ENCODE peak calls at places on chromosomes 5 and 9, in five cellular contexts. X is mesendoderm, V is spleen, J is gastrocnemius medialis, U is GM12878. G is an unnamed sample. For H3K4me1, the result is how much of the 10 kb centered on the place peaks cover.

GRCh38 chr9:126956929-126957686 is 42.5 kb downstream of the RALGPS1 start:
- DNase-seq in J (peak), V (no peak), U (no peak), X (peak), G (no peak)

GRCh38 chr9:137293482-137294090 is 8.5 kb downstream of the NRARP start:
- DNase-seq in U (no peak), J (no peak), X (no peak), V (no peak), G (no peak)

GRCh38 chr9:8315211-8315610 is 515.6 kb upstream of the DMAC1 start:
- DNase-seq in J (no peak), X (no peak), U (no peak), V (no peak), G (no peak)

GRCh38 chr5:166093312-166093711 is 2198.1 kb upstream of the WWC1 start:
- DNase-seq in V (no peak), U (no peak), J (no peak), X (no peak), G (no peak)

GRCh38 chr5:68114641-68115040 is 100.9 kb upstream of the PIK3R1 start:
- DNase-seq in U (no peak), V (no peak), J (no peak), X (no peak), G (no peak)

GRCh38 chr5:66143473-66144073 is 527 bp upstream of the SREK1 start:
- DNase-seq in U (no peak), V (no peak), J (peak), X (peak), G (no peak)

GRCh38 chr9:70097187-70097586 is 53.5 kb downstream of the MAMDC2 start:
- DNase-seq in V (no peak), X (no peak), J (no peak), U (no peak), G (no peak)

GRCh38 chr9:135890896-135891631 is 16.3 kb downstream of the CAMSAP1 start:
- DNase-seq in J (no peak), V (no peak), U (no peak), X (no peak), G (no peak)

GRCh38 chr5:124583469-124584350 is 162.7 kb downstream of the ZNF608 start:
- DNase-seq in X (no peak), V (no peak), J (no peak), U (peak), G (no peak)

GRCh38 chr5:64384761-64385160 is 121.1 kb upstream of the RGS7BP start:
- DNase-seq in J (no peak), V (no peak), U (no peak), X (peak), G (no peak)

GRCh38 chr5:38467353-38468040 is 88.9 kb downstream of the LIFR start:
- DNase-seq in X (no peak), J (peak), U (no peak), V (no peak), G (peak)

GRCh38 chr5:175687231-175687701 is 29.4 kb downstream of the HRH2 start:
- DNase-seq in J (no peak), U (no peak), X (no peak), V (peak), G (peak)

GRCh38 chr9:129612815-129613519 is 7.9 kb downstream of the C9orf50 start:
- DNase-seq in U (no peak), X (no peak), J (no peak), V (peak), G (no peak)

GRCh38 chr9:127177221-127177620 is 54.8 kb upstream of the ANGPTL2 start:
- DNase-seq in X (no peak), U (no peak), J (no peak), V (peak), G (no peak)

GRCh38 chr5:37043693-37044092 is 167.1 kb downstream of the NIPBL start:
- DNase-seq in X (peak), U (no peak), J (no peak), V (no peak), G (no peak)

GRCh38 chr9:124006448-124007156 is 5.0 kb upstream of the LHX2 start:
- DNase-seq in U (no peak), V (no peak), X (peak), J (no peak), G (no peak)

GRCh38 chr9:81588148-81588874 is 101.0 kb downstream of the TLE1 start:
- DNase-seq in V (no peak), X (no peak), J (no peak), U (no peak), G (no peak)

GRCh38 chr5:34538026-34538672 is 118.0 kb upstream of the RAI14 start:
- DNase-seq in J (no peak), U (no peak), V (no peak), X (peak), G (no peak)

GRCh38 chr5:163766936-163767670 is 261.7 kb downstream of the MAT2B start:
- DNase-seq in X (no peak), U (no peak), V (no peak), J (no peak), G (no peak)

GRCh38 chr5:141844414-141845097 is 33.7 kb downstream of the PCDH1 start:
- DNase-seq in U (no peak), X (no peak), V (no peak), J (no peak), G (no peak)

GRCh38 chr9:84513473-84513872 is 156.1 kb upstream of the NTRK2 start:
- DNase-seq in J (no peak), X (no peak), U (no peak), V (no peak), G (no peak)

GRCh38 chr5:80125022-80125961 is 90.1 kb downstream of the THBS4 start:
- DNase-seq in V (no peak), X (no peak), J (no peak), U (peak), G (no peak)

GRCh38 chr5:176862330-176862995 is 36.7 kb downstream of the HK3 start:
- DNase-seq in U (no peak), X (no peak), V (no peak), J (no peak), G (no peak)

GRCh38 chr9:92501671-92502393 is 19.5 kb upstream of the ASPN start:
- DNase-seq in X (peak), V (no peak), U (no peak), J (peak), G (no peak)

GRCh38 chr9:28648723-28649122 is 1075.4 kb upstream of the C9orf72 start:
- DNase-seq in J (no peak), U (no peak), V (no peak), X (peak), G (no peak)

GRCh38 chr9:91234523-91234922 is 127.2 kb downstream of the AUH start:
- DNase-seq in J (no peak), V (no peak), U (no peak), X (no peak), G (no peak)

GRCh38 chr9:95343725-95344287 is 26.3 kb upstream of the FANCC start:
- DNase-seq in U (no peak), X (no peak), V (no peak), J (no peak), G (no peak)

GRCh38 chr5:14587143-14587542 is 5.6 kb downstream of the OTULINL start:
- DNase-seq in V (peak), J (peak), U (no peak), X (no peak), G (peak)

GRCh38 chr5:73480500-73480899 is 17.7 kb upstream of the BTF3 start:
- DNase-seq in X (no peak), U (no peak), V (no peak), J (no peak), G (no peak)

GRCh38 chr9:4298255-4299005 is 1.4 kb downstream of the GLIS3 start:
- DNase-seq in V (no peak), J (peak), X (peak), U (no peak), G (peak)

GRCh38 chr9:92668746-92669526 is 995 bp downstream of the IPPK start:
- DNase-seq in U (no peak), J (no peak), V (peak), X (peak), G (peak)

GRCh38 chr5:179355976-179356968 is 11.0 kb upstream of the ADAMTS2 start:
- DNase-seq in V (no peak), J (no peak), U (no peak), X (no peak), G (no peak)

GRCh38 chr5:53151713-53152458 is 42.3 kb upstream of the MOCS2 start:
- DNase-seq in X (peak), V (no peak), J (no peak), U (no peak), G (no peak)

GRCh38 chr5:67547682-67548081 is 351.1 kb upstream of the CD180 start:
- DNase-seq in V (no peak), J (no peak), X (no peak), U (no peak), G (no peak)

GRCh38 chr9:127557466-127557869 is 54.6 kb upstream of the STXBP1 start:
- DNase-seq in X (peak), U (no peak), J (no peak), V (no peak), G (peak)

GRCh38 chr5:442335-443238 is at the start of gene EXOC3:
- DNase-seq in V (peak), X (peak), U (no peak), J (peak), G (peak)

GRCh38 chr5:126854526-126855110 is 77.7 kb downstream of the LMNB1 start:
- DNase-seq in X (no peak), U (no peak), J (no peak), V (no peak), G (no peak)

DNA sequence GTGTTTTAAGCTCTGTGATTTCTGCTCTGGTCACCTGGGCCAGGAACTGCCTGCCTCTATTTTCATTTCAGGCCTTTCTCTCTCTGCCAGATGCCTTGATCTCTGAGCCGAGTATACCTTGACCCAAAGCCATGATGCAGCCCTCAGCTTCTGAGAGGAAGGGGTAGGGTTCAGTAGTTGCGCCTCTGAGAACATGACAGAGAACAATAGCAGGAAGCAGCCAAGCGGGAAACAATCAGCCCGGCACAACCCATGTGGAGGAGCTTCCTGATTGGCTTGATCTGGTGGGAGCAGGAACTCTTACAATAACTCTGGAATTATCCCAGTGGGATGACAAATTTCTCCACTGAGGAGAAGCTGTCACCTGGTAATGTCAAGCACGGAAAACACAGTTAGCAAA is 127.4 kb downstream of the PALM2AKAP2 start:
- DNase-seq in U (no peak), V (no peak), X (no peak), J (no peak), G (peak)
- H3K27ac ChIP-seq in U (peak), V (peak), X (no peak), J (peak), G (peak)

GRCh38 chr9:122218885-122219855 is 9.6 kb downstream of the LHX6 start:
- DNase-seq in U (no peak), X (peak), V (no peak), J (no peak), G (no peak)
- H3K4me3 ChIP-seq in U (no peak), X (no peak), V (peak), J (peak), G (peak)

GRCh38 chr9:89317282-89317681 is 1.0 kb upstream of the SECISBP2 start:
- DNase-seq in V (no peak), U (no peak), J (no peak), X (peak), G (no peak)

GRCh38 chr9:89315482-89315881 is 2.8 kb upstream of the SECISBP2 start:
- DNase-seq in U (no peak), J (no peak), X (no peak), V (no peak), G (no peak)

GRCh38 chr9:89318123-89319014 is at the start of gene SECISBP2:
- DNase-seq in U (peak), V (peak), X (peak), J (peak), G (peak)

GRCh38 chr9:89323257-89323841 is 5.0 kb downstream of the SECISBP2 start:
- DNase-seq in V (no peak), J (no peak), U (no peak), X (no peak), G (no peak)

GRCh38 chr9:89319015-89319905 is 960 bp downstream of the SECISBP2 start:
- DNase-seq in V (no peak), U (no peak), X (peak), J (no peak), G (no peak)
- H3K4me1 ChIP-seq in V (under half), U (under half), X (under half), J (under half), G (under half)

GRCh38 chr5:116576043-116576713 is 1.6 kb upstream of the SEMA6A start:
- DNase-seq in J (no peak), V (peak), X (peak), U (no peak), G (peak)
- H3K27ac ChIP-seq in J (peak), V (peak), X (peak), U (peak), G (peak)

GRCh38 chr5:88684136-88684500 is 198.9 kb downstream of the MEF2C start:
- DNase-seq in V (no peak), X (no peak), U (no peak), J (no peak), G (no peak)
- H3K4me3 ChIP-seq in V (no peak), X (no peak), U (peak), J (peak), G (no peak)

GRCh38 chr5:138465288-138466057 is at the start of gene EGR1:
- DNase-seq in U (peak), J (peak), X (peak), V (peak), G (peak)

GRCh38 chr5:138464018-138464387 is 1.3 kb upstream of the EGR1 start:
- DNase-seq in U (peak), V (peak), J (peak), X (peak), G (peak)

GRCh38 chr5:138463335-138464017 is 1.8 kb upstream of the EGR1 start:
- DNase-seq in J (no peak), U (no peak), X (peak), V (no peak), G (no peak)

GRCh38 chr5:138466058-138466899 is 1.0 kb downstream of the EGR1 start:
- DNase-seq in X (no peak), J (no peak), U (no peak), V (peak), G (no peak)

GRCh38 chr5:138464388-138465287 is 641 bp upstream of the EGR1 start:
- DNase-seq in V (peak), J (peak), X (peak), U (peak), G (peak)
- H3K4me1 ChIP-seq in V (under half), J (under half), X (under half), U (under half), G (half or more)